ENCODE peak calls at places on chromosomes 6 and 20, in four cellular contexts. Z is activated T-cell treated with anti-CD3 and anti-CD28 coated beads for 24 hours, S is A172, X is iris pigment epithelial cell. P is an unnamed sample.

GRCh38 chr6:37724530-37725220 is 27.0 kb upstream of the MDGA1 start:
- DNase-seq in Z (no peak), S (no peak), X (no peak), P (no peak)

GRCh38 chr6:4369616-4370015 is 234.2 kb upstream of the ECI2 start:
- DNase-seq in Z (no peak), S (peak; percentile 82), X (peak; percentile 71), P (no peak)

GRCh38 chr20:60138263-60139127 is 180.3 kb downstream of the CDH26 start:
- DNase-seq in Z (peak; percentile 34), S (no peak), X (peak; percentile 15), P (peak; percentile 32)

GRCh38 chr20:53255102-53255710 is 283.0 kb downstream of the TSHZ2 start:
- DNase-seq in Z (no peak), S (no peak), X (no peak), P (no peak)

GRCh38 chr6:3151705-3152104 is 5.6 kb downstream of the TUBB2A start:
- DNase-seq in Z (no peak), S (no peak), X (no peak), P (no peak)

GRCh38 chr6:10425177-10425972 is 10.5 kb upstream of the TFAP2A start:
- DNase-seq in Z (no peak), S (no peak), X (peak; percentile 34), P (peak; percentile 7)

GRCh38 chr6:72783667-72784066 is 161.8 kb downstream of the KCNQ5 start:
- DNase-seq in Z (no peak), S (no peak), X (peak; percentile 69), P (no peak)

GRCh38 chr6:126285871-126286270 is 54.0 kb upstream of the CENPW start:
- DNase-seq in Z (no peak), S (no peak), X (no peak), P (no peak)

GRCh38 chr20:58420798-58421496 is 31.9 kb downstream of the VAPB start:
- DNase-seq in Z (no peak), S (peak; percentile 76), X (peak; percentile 72), P (peak; percentile 54)

GRCh38 chr6:44474643-44475042 is 87.1 kb downstream of the CDC5L start:
- DNase-seq in Z (no peak), S (no peak), X (no peak), P (no peak)

GRCh38 chr6:154302111-154302752 is 54.4 kb downstream of the IPCEF1 start:
- DNase-seq in Z (no peak), S (peak; percentile 87), X (peak; percentile 84), P (peak; percentile 89)

P was measured in fibroblast of villous mesenchyme.